ENCODE peak calls at places on chromosomes 4 and X, in ten cellular contexts. B, V, E, M, Y, Q, W, X, S and O are unnamed samples.

GRCh38 chrX:2410279-2411020 is 90.3 kb downstream of the DHRSX start:
- DNase-seq in B (no peak), V (no peak), E (no peak), M (no peak), Y (no peak), Q (no peak), W (no peak), X (no peak), S (no peak), O (no peak)

GRCh38 chr4:94895081-94895480 is 137.3 kb downstream of the BMPR1B start:
- DNase-seq in B (no peak), V (no peak), E (peak; percentile 63), M (no peak), Y (peak; percentile 49), Q (no peak), W (no peak), X (no peak), S (no peak), O (no peak)

GRCh38 chr4:10333942-10334341 is 123.3 kb downstream of the ZNF518B start:
- DNase-seq in B (no peak), V (no peak), E (no peak), M (no peak), Y (no peak), Q (no peak), W (no peak), X (no peak), S (no peak), O (no peak)

GRCh38 chrX:40573763-40574162 is 7.0 kb upstream of the ATP6AP2 start:
- DNase-seq in B (no peak), V (no peak), E (peak; percentile 44), M (no peak), Y (peak; percentile 37), Q (peak; percentile 23), W (peak; percentile 9), X (no peak), S (no peak), O (no peak)

GRCh38 chrX:19824603-19825002 is 62.8 kb downstream of the SH3KBP1 start:
- DNase-seq in B (no peak), V (no peak), E (peak; percentile 53), M (no peak), Y (peak; percentile 26), Q (no peak), W (no peak), X (no peak), S (no peak), O (peak; percentile 4)

GRCh38 chr4:61831987-61832386 is 631.9 kb downstream of the ADGRL3 start:
- DNase-seq in B (no peak), V (no peak), E (no peak), M (no peak), Y (no peak), Q (no peak), W (no peak), X (no peak), S (no peak), O (no peak)

GRCh38 chr4:153611679-153612078 is 72.4 kb upstream of the TLR2 start:
- DNase-seq in B (no peak), V (peak; percentile 25), E (peak; percentile 76), M (no peak), Y (peak; percentile 68), Q (no peak), W (no peak), X (no peak), S (no peak), O (peak; percentile 9)

GRCh38 chr4:24867766-24868296 is 45.0 kb downstream of the CCDC149 start:
- DNase-seq in B (no peak), V (no peak), E (no peak), M (no peak), Y (no peak), Q (no peak), W (no peak), X (no peak), S (no peak), O (no peak)

GRCh38 chr4:123997116-123997515 is 600.5 kb downstream of the SPRY1 start:
- DNase-seq in B (no peak), V (no peak), E (peak; percentile 62), M (no peak), Y (no peak), Q (peak; percentile 28), W (no peak), X (no peak), S (no peak), O (no peak)

GRCh38 chr4:102608190-102608589 is 107.0 kb downstream of the NFKB1 start:
- DNase-seq in B (no peak), V (no peak), E (peak; percentile 37), M (no peak), Y (peak; percentile 56), Q (no peak), W (no peak), X (no peak), S (no peak), O (peak; percentile 30)

GRCh38 chr4:102612195-102612594 is 111.0 kb downstream of the NFKB1 start:
- DNase-seq in B (no peak), V (no peak), E (no peak), M (no peak), Y (no peak), Q (no peak), W (no peak), X (no peak), S (no peak), O (no peak)

GRCh38 chr4:102612824-102613366 is 111.7 kb downstream of the NFKB1 start:
- DNase-seq in B (no peak), V (no peak), E (no peak), M (no peak), Y (no peak), Q (no peak), W (no peak), X (no peak), S (no peak), O (no peak)

GRCh38 chr4:102610007-102610406 is 108.8 kb downstream of the NFKB1 start:
- DNase-seq in B (no peak), V (no peak), E (peak; percentile 56), M (no peak), Y (peak; percentile 24), Q (no peak), W (no peak), X (no peak), S (no peak), O (no peak)

DNA sequence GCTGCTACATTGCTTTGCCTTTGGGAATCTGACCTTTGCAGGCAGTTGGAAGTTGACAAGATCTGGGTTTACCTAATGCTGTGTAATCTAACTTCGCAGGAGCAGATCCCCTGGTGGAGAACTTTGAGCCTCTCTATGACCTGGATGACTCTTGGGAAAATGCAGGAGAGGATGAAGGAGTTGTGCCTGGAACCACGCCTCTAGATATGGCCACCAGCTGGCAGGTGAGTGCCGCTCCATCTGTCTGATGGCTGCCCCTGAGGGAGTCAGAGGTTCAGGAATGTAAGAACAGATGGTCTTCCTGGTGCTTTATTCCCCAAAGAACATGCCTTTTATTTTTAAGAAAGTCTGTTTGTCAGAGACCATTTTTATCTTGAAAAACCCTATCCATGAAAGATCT is 109.3 kb downstream of the NFKB1 start:
- DNase-seq in B (no peak), V (no peak), E (no peak), M (no peak), Y (no peak), Q (peak; percentile 40), W (no peak), X (no peak), S (no peak), O (no peak)
- TF ChIP-seq CTCF in B (no peak), V (no peak), E (no peak), M (no peak), Y (no peak), Q (no peak), W (no peak), X (no peak), S (no peak), O (no peak)

DNA sequence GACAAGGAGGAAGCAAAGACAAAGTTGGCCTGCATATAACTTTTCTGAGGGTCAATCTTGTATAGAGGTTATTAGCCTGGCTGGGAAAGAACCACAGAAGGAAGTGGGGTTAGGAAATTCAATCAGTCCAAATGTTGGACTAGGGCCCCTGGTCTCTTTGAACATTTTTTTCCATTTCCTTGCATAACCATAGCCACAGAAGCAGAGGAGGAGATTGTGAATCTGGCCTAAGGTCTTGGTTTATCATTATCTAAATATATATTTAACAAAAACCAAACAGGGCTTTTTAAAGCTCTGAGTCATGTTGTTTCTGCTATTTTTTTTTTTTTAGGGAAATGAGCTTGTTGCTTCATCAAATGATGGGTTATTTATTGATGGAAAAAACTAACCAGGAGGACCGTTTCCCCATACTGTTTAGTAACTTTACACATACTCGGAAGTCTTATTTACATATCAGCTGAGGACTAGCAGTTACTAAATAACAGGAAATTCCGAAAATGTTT is 97.7 kb upstream of the ACSL4 start:
- DNase-seq in B (no peak), V (no peak), E (peak; percentile 68), M (no peak), Y (peak; percentile 58), Q (no peak), W (no peak), X (no peak), S (no peak), O (no peak)
- TF ChIP-seq CTCF in B (no peak), V (no peak), E (no peak), M (no peak), Y (no peak), Q (no peak), W (no peak), X (no peak), S (no peak), O (no peak)

GRCh38 chr4:150217804-150218203 is 139.6 kb downstream of the DCLK2 start:
- DNase-seq in B (no peak), V (no peak), E (no peak), M (no peak), Y (no peak), Q (no peak), W (no peak), X (no peak), S (no peak), O (no peak)

GRCh38 chr4:150215601-150216000 is 137.4 kb downstream of the DCLK2 start:
- DNase-seq in B (no peak), V (no peak), E (no peak), M (no peak), Y (no peak), Q (no peak), W (no peak), X (no peak), S (no peak), O (no peak)

GRCh38 chr4:150218447-150218846 is 140.2 kb downstream of the DCLK2 start:
- DNase-seq in B (no peak), V (no peak), E (no peak), M (no peak), Y (no peak), Q (no peak), W (no peak), X (no peak), S (no peak), O (no peak)

GRCh38 chr4:150216725-150217124 is 138.5 kb downstream of the DCLK2 start:
- DNase-seq in B (no peak), V (no peak), E (no peak), M (no peak), Y (no peak), Q (no peak), W (no peak), X (no peak), S (no peak), O (no peak)

GRCh38 chr4:150217192-150217591 is 138.9 kb downstream of the DCLK2 start:
- DNase-seq in B (no peak), V (no peak), E (peak; percentile 91), M (no peak), Y (peak; percentile 76), Q (no peak), W (no peak), X (no peak), S (no peak), O (peak; percentile 78)
- TF ChIP-seq CTCF in B (peak; percentile 82), V (peak; percentile 37), E (peak; percentile 78), M (no peak), Y (peak; percentile 39), Q (no peak), W (no peak), X (no peak), S (peak; percentile 42), O (peak; percentile 70)

GRCh38 chr4:8586671-8587468 is 5.7 kb upstream of the CPZ start:
- DNase-seq in B (no peak), V (no peak), E (no peak), M (no peak), Y (no peak), Q (peak; percentile 9), W (no peak), X (no peak), S (no peak), O (no peak)
- TF ChIP-seq CTCF in B (peak; percentile 33), V (no peak), E (no peak), M (no peak), Y (no peak), Q (no peak), W (no peak), X (no peak), S (no peak), O (peak; percentile 45)